ENCODE peak calls at places on chromosomes 12 and 14, in four cellular contexts. E is T-cell; C is T-helper 2 cell treated with Interferon-gamma antibody and Interleukin-4, amounts not matched to agents 5 μg/mL and 100 μg/mL, for 36 hours; H is pulmonary artery endothelial cell. X is an unnamed sample.

GRCh38 chr12:131436922-131437705 is 273.8 kb upstream of the SFSWAP start:
- DNase-seq in H (no peak), C (no peak), E (no peak), X (no peak)

GRCh38 chr12:69428351-69429048 is 41.7 kb upstream of the FRS2 start:
- DNase-seq in C (no peak), H (no peak), E (no peak), X (no peak)

GRCh38 chr12:80632835-80633234 is 74.6 kb upstream of the MYF6 start:
- DNase-seq in C (no peak), E (no peak), H (no peak), X (no peak)

GRCh38 chr14:37864861-37865718 is 269.7 kb downstream of the TTC6 start:
- DNase-seq in H (no peak), C (no peak), E (no peak), X (no peak)

GRCh38 chr12:95997911-95998510 is 1.9 kb upstream of the HAL start:
- DNase-seq in E (no peak), C (no peak), H (no peak), X (no peak)

GRCh38 chr12:91818236-91819131 is 327.2 kb downstream of the BTG1 start:
- DNase-seq in E (no peak), H (no peak), C (no peak), X (no peak)

GRCh38 chr12:56591111-56591510 is 39.0 kb downstream of the BAZ2A start:
- DNase-seq in H (no peak), C (no peak), E (no peak), X (no peak)

GRCh38 chr12:126784328-126784921 is 1482.5 kb upstream of the TMEM132C start:
- DNase-seq in E (no peak), H (no peak), C (no peak), X (no peak)

GRCh38 chr12:83559650-83560049 is 872.9 kb downstream of the TMTC2 start:
- DNase-seq in E (no peak), C (no peak), H (no peak), X (no peak)

GRCh38 chr12:26833692-26834168 is 736 bp upstream of the ITPR2 start:
- DNase-seq in E (peak; percentile 35), H (no peak), C (peak; percentile 27), X (no peak)

GRCh38 chr12:5258498-5258897 is 173.4 kb upstream of the NTF3 start:
- DNase-seq in E (no peak), C (no peak), H (no peak), X (no peak)

GRCh38 chr14:69711065-69711464 is 55.9 kb upstream of the SRSF5 start:
- DNase-seq in H (no peak), C (no peak), E (no peak), X (no peak)

GRCh38 chr12:77070382-77071294 is 5.3 kb upstream of the E2F7 start:
- DNase-seq in E (no peak), H (no peak), C (no peak), X (no peak)

GRCh38 chr12:96249196-96250118 is 55.3 kb downstream of the ELK3 start:
- DNase-seq in H (no peak), E (no peak), C (no peak), X (no peak)

GRCh38 chr14:99506269-99506668 is 25.1 kb downstream of the CCNK start:
- DNase-seq in H (no peak), E (no peak), C (no peak), X (no peak)

GRCh38 chr14:49446801-49447200 is 139.4 kb downstream of the RPS29 start:
- DNase-seq in H (no peak), E (no peak), C (no peak), X (no peak)

GRCh38 chr14:43090380-43090779 is 1416.7 kb downstream of the FSCB start:
- DNase-seq in H (no peak), C (no peak), E (no peak), X (no peak)

GRCh38 chr12:2161478-2161877 is 108.7 kb downstream of the CACNA1C start:
- DNase-seq in E (no peak), C (no peak), H (no peak), X (no peak)